ENCODE peak calls at places on chromosome 2, in seven cellular contexts. P, C, B, J, M, T and F are unnamed samples.

GRCh38 chr2:211599146-211599545 is 939.5 kb downstream of the ERBB4 start:
- DNase-seq in P (peak; percentile 10), C (no peak), B (no peak), J (no peak), M (no peak), T (no peak), F (no peak)

GRCh38 chr2:126750506-126750905 is 94.5 kb downstream of the GYPC start:
- DNase-seq in P (no peak), C (no peak), B (no peak), J (no peak), M (no peak), T (no peak), F (no peak)

GRCh38 chr2:239466755-239467271 is 66.0 kb upstream of the HDAC4 start:
- DNase-seq in P (no peak), C (no peak), B (no peak), J (no peak), M (no peak), T (no peak), F (no peak)

GRCh38 chr2:46145017-46145416 is 152.2 kb upstream of the EPAS1 start:
- DNase-seq in P (no peak), C (no peak), B (no peak), J (no peak), M (no peak), T (no peak), F (no peak)

GRCh38 chr2:126898636-126899035 is at the start of gene TEX51:
- DNase-seq in P (no peak), C (no peak), B (no peak), J (no peak), M (no peak), T (no peak), F (no peak)

GRCh38 chr2:76080154-76080553 is 369.4 kb upstream of the GCFC2 start:
- DNase-seq in P (no peak), C (no peak), B (no peak), J (no peak), M (no peak), T (no peak), F (no peak)

GRCh38 chr2:42086500-42086953 is 38.7 kb downstream of the PKDCC start:
- DNase-seq in P (no peak), C (peak; percentile 75), B (peak; percentile 55), J (peak; percentile 66), M (peak; percentile 65), T (peak; percentile 84), F (no peak)

GRCh38 chr2:31764169-31764568 is 183.4 kb upstream of the SRD5A2 start:
- DNase-seq in P (no peak), C (no peak), B (no peak), J (no peak), M (peak; percentile 17), T (no peak), F (no peak)

GRCh38 chr2:58767833-58768726 is 527.0 kb upstream of the FANCL start:
- DNase-seq in P (no peak), C (no peak), B (no peak), J (no peak), M (no peak), T (no peak), F (no peak)

GRCh38 chr2:238097988-238098853 is 1.9 kb upstream of the ESPNL start:
- DNase-seq in P (peak; percentile 6), C (peak; percentile 38), B (peak; percentile 32), J (peak; percentile 79), M (peak; percentile 90), T (peak; percentile 71), F (no peak)